ENCODE peak calls at places on chromosomes 6 and 20, in six cellular contexts. C, K, M, T, S and Q are unnamed samples.

GRCh38 chr6:33577106-33577535 is 3.0 kb downstream of the BAK1 start:
- DNase-seq in C (no peak), K (no peak), M (no peak), T (no peak), S (no peak), Q (peak; percentile 85)

GRCh38 chr6:16205377-16206144 is 32.8 kb upstream of the GMPR start:
- DNase-seq in C (no peak), K (no peak), M (no peak), T (peak; percentile 45), S (peak; percentile 95), Q (no peak)

GRCh38 chr20:61688411-61688810 is 377.3 kb downstream of the TAF4 start:
- DNase-seq in C (no peak), K (no peak), M (no peak), T (no peak), S (no peak), Q (no peak)

GRCh38 chr6:101640131-101640530 is 246.6 kb downstream of the GRIK2 start:
- DNase-seq in C (no peak), K (no peak), M (no peak), T (no peak), S (no peak), Q (no peak)

GRCh38 chr6:39203804-39204495 is 25.3 kb downstream of the KCNK5 start:
- DNase-seq in C (no peak), K (no peak), M (no peak), T (no peak), S (no peak), Q (no peak)

GRCh38 chr6:129748212-129748900 is 38.4 kb upstream of the ARHGAP18 start:
- DNase-seq in C (peak; percentile 79), K (no peak), M (peak; percentile 71), T (no peak), S (peak; percentile 82), Q (no peak)

GRCh38 chr6:64983108-64983507 is 723.9 kb downstream of the EYS start:
- DNase-seq in C (no peak), K (no peak), M (no peak), T (no peak), S (no peak), Q (no peak)

GRCh38 chr6:71194730-71195129 is 93.9 kb upstream of the OGFRL1 start:
- DNase-seq in C (no peak), K (no peak), M (no peak), T (no peak), S (no peak), Q (no peak)

GRCh38 chr6:166438211-166438861 is 55.6 kb upstream of the MPC1 start:
- DNase-seq in C (no peak), K (no peak), M (peak; percentile 21), T (no peak), S (no peak), Q (no peak)

GRCh38 chr6:15573376-15573775 is 89.5 kb downstream of the DTNBP1 start:
- DNase-seq in C (no peak), K (no peak), M (no peak), T (no peak), S (no peak), Q (no peak)

GRCh38 chr20:43187476-43188233 is 2.1 kb downstream of the PTPRT start:
- DNase-seq in C (peak; percentile 57), K (peak; percentile 90), M (peak; percentile 73), T (peak; percentile 86), S (no peak), Q (peak; percentile 2)

GRCh38 chr6:154471609-154472362 is 38.7 kb downstream of the CNKSR3 start:
- DNase-seq in C (no peak), K (no peak), M (no peak), T (no peak), S (no peak), Q (no peak)

GRCh38 chr20:13458860-13459451 is 179.8 kb downstream of the TASP1 start:
- DNase-seq in C (peak; percentile 61), K (no peak), M (peak; percentile 51), T (peak; percentile 33), S (no peak), Q (no peak)

GRCh38 chr6:169337881-169338445 is 84.3 kb upstream of the THBS2 start:
- DNase-seq in C (no peak), K (no peak), M (no peak), T (no peak), S (no peak), Q (no peak)

GRCh38 chr6:41470341-41471063 is 75.7 kb upstream of the FOXP4 start:
- DNase-seq in C (no peak), K (peak; percentile 79), M (no peak), T (no peak), S (no peak), Q (no peak)

GRCh38 chr6:155077784-155078183 is 82.7 kb downstream of the TIAM2 start:
- DNase-seq in C (peak; percentile 40), K (no peak), M (no peak), T (no peak), S (no peak), Q (no peak)

DNA sequence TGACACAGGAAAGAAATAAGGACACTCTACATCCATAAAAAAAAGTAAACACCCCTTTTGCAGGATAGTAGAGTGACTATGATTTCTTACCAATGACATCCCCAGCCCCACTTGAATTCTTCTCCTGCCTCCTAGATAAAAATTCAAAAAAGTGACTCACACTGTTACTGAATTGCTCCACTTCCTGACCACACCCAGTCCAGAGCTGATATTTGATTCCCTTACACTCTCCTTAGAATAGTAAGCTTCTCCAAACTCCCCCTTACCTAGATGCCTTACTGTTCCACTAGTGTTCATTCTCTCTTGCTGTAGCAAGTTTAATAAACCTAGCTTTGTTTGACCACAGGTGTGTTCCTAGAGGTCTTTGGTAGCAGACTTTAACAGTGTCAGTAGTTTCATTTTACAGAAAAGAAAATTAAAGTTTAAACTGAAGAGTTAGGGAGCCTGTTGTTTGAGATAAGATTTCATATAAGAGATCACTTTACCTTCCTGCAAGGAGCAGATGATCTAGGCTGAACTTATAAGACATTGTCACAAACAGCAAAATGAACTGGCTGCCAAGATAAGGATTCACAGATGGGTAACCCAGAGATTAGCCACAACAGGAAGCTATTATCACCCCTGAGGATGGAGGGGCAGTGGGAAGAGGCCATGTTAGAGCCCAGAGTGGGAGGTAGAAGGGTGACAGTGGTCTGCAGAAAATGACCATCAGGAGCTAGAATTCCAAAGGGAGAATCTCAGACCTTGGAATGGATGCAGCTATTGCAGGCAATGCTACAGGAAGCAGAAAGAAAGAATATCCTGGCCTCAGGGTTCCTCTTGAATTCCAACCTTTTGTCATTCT is 28.4 kb upstream of the BTN3A2 start:
- DNase-seq in C (no peak), K (no peak), M (peak; percentile 92), T (no peak), S (no peak), Q (no peak)
- TF ChIP-seq GABPA in C (no peak), K (no peak), M (peak; percentile 52), T (no peak), S (no peak), Q (no peak)

GRCh38 chr6:44494011-44494501 is 106.5 kb downstream of the CDC5L start:
- DNase-seq in C (peak; percentile 80), K (no peak), M (peak; percentile 75), T (no peak), S (no peak), Q (no peak)
- TF ChIP-seq CTCF in C (peak; percentile 73), K (peak; percentile 11), M (peak; percentile 92), T (peak; percentile 44), S (peak; percentile 9), Q (no peak)

GRCh38 chr6:158060447-158061360 is 79.0 kb downstream of the SYNJ2 start:
- DNase-seq in C (no peak), K (no peak), M (no peak), T (peak; percentile 60), S (no peak), Q (no peak)
- TF ChIP-seq GABPA in C (no peak), K (no peak), M (no peak), T (no peak), S (no peak), Q (no peak)

GRCh38 chr20:48669946-48670630 is 157.7 kb downstream of the PREX1 start:
- DNase-seq in C (no peak), K (no peak), M (no peak), T (no peak), S (no peak), Q (peak; percentile 56)
- TF ChIP-seq CTCF in C (no peak), K (no peak), M (no peak), T (no peak), S (no peak), Q (no peak)

GRCh38 chr6:168326294-168327261 is 7.0 kb upstream of the DACT2 start:
- DNase-seq in C (peak; percentile 99), K (peak; percentile 42), M (no peak), T (no peak), S (no peak), Q (no peak)

GRCh38 chr6:168330403-168330802 is 10.8 kb upstream of the DACT2 start:
- DNase-seq in C (no peak), K (no peak), M (no peak), T (no peak), S (no peak), Q (no peak)

GRCh38 chr6:168332020-168332419 is 12.4 kb upstream of the DACT2 start:
- DNase-seq in C (no peak), K (no peak), M (no peak), T (no peak), S (no peak), Q (no peak)

GRCh38 chr6:168331058-168331457 is 11.5 kb upstream of the DACT2 start:
- DNase-seq in C (peak; percentile 80), K (no peak), M (no peak), T (no peak), S (no peak), Q (no peak)

DNA sequence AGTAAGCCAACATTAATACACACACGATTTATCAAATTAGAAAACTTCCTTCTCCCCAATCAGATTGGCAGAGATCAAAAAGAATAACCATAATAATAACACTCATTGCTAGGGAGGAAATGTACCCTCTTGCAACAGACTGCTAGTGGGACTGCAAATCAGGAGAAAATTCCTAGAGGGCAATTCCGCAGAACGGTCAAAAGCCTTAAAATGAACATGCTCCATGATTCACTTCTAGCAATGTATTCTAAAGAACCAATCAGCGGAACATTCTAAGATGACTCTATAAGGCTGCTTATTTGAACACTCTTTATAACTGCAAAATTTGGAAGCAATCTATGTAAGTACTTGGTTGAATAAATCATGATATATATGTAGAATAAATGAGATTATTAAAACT is 8.5 kb upstream of the DACT2 start:
- DNase-seq in C (no peak), K (no peak), M (no peak), T (no peak), S (no peak), Q (no peak)
- TF ChIP-seq GABPA in C (no peak), K (no peak), M (no peak), T (no peak), S (no peak), Q (no peak)